ENCODE peak calls at places on chromosome 21, in four cellular contexts. P is K562, W is GM12891, Y is HepG2. A is an unnamed sample.

GRCh38 chr21:19853709-19854575 is 1144.3 kb upstream of the NCAM2 start:
- DNase-seq in Y (no peak), W (no peak), P (peak), A (no peak)

GRCh38 chr21:41367598-41368360 is 6.0 kb downstream of the MX2 start:
- DNase-seq in P (no peak), Y (no peak), W (peak), A (peak)

GRCh38 chr21:42056996-42057689 is 14.0 kb upstream of the UMODL1 start:
- DNase-seq in P (no peak), Y (no peak), W (no peak), A (no peak)

GRCh38 chr21:17900990-17901385 is 81.8 kb upstream of the C21orf91 start:
- DNase-seq in Y (no peak), W (no peak), P (no peak), A (no peak)

GRCh38 chr21:15486460-15487241 is 243.1 kb upstream of the USP25 start:
- DNase-seq in P (no peak), Y (peak), W (no peak), A (no peak)

GRCh38 chr21:38869946-38870345 is 64.2 kb downstream of the ETS2 start:
- DNase-seq in Y (peak), P (no peak), W (no peak), A (no peak)

GRCh38 chr21:35002879-35003722 is 46.0 kb downstream of the RUNX1 start:
- DNase-seq in Y (no peak), P (no peak), W (no peak), A (no peak)

GRCh38 chr21:16588433-16588860 is 858.7 kb downstream of the USP25 start:
- DNase-seq in W (no peak), Y (no peak), P (no peak), A (no peak)

GRCh38 chr21:41947596-41948403 is 6.0 kb downstream of the C2CD2 start:
- DNase-seq in Y (no peak), P (no peak), W (no peak), A (no peak)

GRCh38 chr21:10273196-10273595 is 248.2 kb upstream of the TPTE start:
- DNase-seq in W (no peak), P (no peak), Y (no peak), A (no peak)

GRCh38 chr21:14284439-14284838 is 68.5 kb downstream of the RBM11 start:
- DNase-seq in W (no peak), P (no peak), Y (no peak), A (no peak)

GRCh38 chr21:15549671-15550070 is 180.1 kb upstream of the USP25 start:
- DNase-seq in W (no peak), P (no peak), Y (peak), A (no peak)

GRCh38 chr21:34939673-34940321 is 109.3 kb downstream of the RUNX1 start:
- DNase-seq in W (no peak), P (no peak), Y (no peak), A (no peak)

GRCh38 chr21:17466166-17466565 is 46.7 kb upstream of the CXADR start:
- DNase-seq in Y (peak), W (no peak), P (no peak), A (no peak)

GRCh38 chr21:25506887-25507286 is 100.4 kb downstream of the MRPL39 start:
- DNase-seq in W (no peak), P (no peak), Y (no peak), A (no peak)

GRCh38 chr21:26499475-26499874 is 73.6 kb downstream of the CYYR1 start:
- DNase-seq in Y (no peak), P (no peak), W (no peak), A (no peak)

GRCh38 chr21:31326478-31327247 is 17.4 kb downstream of the TIAM1 start:
- DNase-seq in P (no peak), W (peak), Y (no peak), A (peak)

GRCh38 chr21:26389971-26390641 is 183.0 kb downstream of the CYYR1 start:
- DNase-seq in P (no peak), Y (no peak), W (no peak), A (no peak)

GRCh38 chr21:42340187-42340586 is 10.6 kb downstream of the TFF2 start:
- DNase-seq in W (no peak), P (no peak), Y (no peak), A (no peak)

GRCh38 chr21:42532466-42533181 is 19.0 kb downstream of the SLC37A1 start:
- DNase-seq in Y (no peak), P (no peak), W (no peak), A (peak)

DNA sequence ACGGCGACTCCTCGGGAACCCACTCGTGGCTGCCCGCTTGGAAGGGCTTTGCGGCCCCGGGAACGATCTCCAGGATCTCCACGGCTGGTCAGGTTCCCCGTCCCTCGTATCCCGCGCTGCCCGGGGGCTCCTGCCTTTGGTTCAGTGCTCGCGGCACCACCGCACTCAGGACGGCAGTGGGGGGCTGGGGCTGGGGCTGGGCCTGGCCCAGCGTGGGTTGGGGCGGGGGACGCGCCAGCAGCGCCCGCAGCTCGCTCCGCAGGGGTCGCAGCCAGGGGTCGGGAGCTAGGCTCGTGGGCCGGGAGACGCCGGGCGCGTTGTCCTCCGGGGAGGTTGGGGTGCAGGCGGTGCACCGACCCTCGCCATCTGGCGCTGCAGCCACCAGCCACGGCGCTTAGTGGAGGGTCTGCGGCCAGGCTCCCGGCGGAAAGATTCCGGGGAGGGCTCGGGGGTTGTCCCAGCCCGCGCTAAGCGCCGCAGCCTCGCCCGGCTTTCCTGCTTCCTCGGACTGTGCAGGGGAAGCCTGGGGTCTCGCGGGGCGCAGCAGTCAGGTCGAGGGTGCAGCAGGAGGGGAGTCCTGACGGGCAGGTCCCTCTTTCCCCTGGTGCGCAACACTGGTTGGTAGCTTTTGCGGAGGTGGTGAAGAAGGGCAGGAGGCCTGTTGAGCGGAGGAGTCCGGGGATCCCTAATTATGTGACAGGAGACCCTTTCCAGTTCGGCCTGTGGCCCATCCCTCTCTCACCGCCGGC is 9.0 kb downstream of the SIM2 start:
- DNase-seq in W (no peak), Y (no peak), P (no peak), A (no peak)
- TF ChIP-seq TAF1 in W (no peak), Y (no peak), P (no peak), A (no peak)

GRCh38 chr21:45938453-45938755 is 43.2 kb upstream of the COL6A1 start:
- DNase-seq in W (no peak), P (no peak), Y (no peak), A (no peak)

GRCh38 chr21:45937721-45938452 is 43.7 kb upstream of the COL6A1 start:
- DNase-seq in Y (no peak), W (no peak), P (no peak), A (no peak)

GRCh38 chr21:45940091-45940490 is 41.5 kb upstream of the COL6A1 start:
- DNase-seq in W (no peak), P (no peak), Y (no peak), A (no peak)

GRCh38 chr21:45939521-45940045 is 42.0 kb upstream of the COL6A1 start:
- DNase-seq in P (no peak), W (no peak), Y (no peak), A (no peak)

GRCh38 chr21:45938811-45939520 is 42.6 kb upstream of the COL6A1 start:
- DNase-seq in Y (no peak), P (no peak), W (no peak), A (no peak)
- TF ChIP-seq POLR2AphosphoS5 in Y (no peak), P (no peak), W (no peak), A (no peak)

GRCh38 chr21:28253971-28254370 is 738.7 kb downstream of the LTN1 start:
- DNase-seq in W (no peak), P (no peak), Y (no peak), A (no peak)

GRCh38 chr21:28253378-28253777 is 739.3 kb downstream of the LTN1 start:
- DNase-seq in W (no peak), P (no peak), Y (no peak), A (no peak)

GRCh38 chr21:28252923-28253322 is 739.8 kb downstream of the LTN1 start:
- DNase-seq in P (no peak), W (no peak), Y (no peak), A (no peak)

GRCh38 chr21:28257276-28257675 is 735.4 kb downstream of the LTN1 start:
- DNase-seq in W (no peak), Y (peak), P (no peak), A (no peak)

DNA sequence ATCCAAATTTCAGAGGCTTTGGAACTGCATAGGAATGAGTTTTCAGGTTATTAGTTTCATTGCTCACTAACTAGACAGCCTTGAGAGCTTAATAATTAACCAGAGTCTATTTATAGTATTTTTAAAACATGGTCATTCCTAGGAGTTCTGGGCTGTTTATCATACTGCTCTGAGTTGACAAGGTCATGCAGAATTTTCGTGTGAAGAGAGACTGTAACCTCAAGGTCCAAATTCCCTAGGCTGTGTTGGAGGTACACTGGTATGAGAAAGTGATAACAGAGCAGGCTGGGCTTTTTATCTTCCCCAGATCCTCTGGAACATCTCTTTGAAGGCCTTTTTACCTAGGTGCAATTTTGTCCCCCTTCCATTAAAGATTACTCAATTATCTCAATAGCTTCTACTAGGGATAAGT is 736.3 kb downstream of the LTN1 start:
- DNase-seq in W (no peak), Y (peak), P (no peak), A (no peak)
- TF ChIP-seq POLR2A in W (no peak), Y (no peak), P (no peak), A (no peak)

DNA sequence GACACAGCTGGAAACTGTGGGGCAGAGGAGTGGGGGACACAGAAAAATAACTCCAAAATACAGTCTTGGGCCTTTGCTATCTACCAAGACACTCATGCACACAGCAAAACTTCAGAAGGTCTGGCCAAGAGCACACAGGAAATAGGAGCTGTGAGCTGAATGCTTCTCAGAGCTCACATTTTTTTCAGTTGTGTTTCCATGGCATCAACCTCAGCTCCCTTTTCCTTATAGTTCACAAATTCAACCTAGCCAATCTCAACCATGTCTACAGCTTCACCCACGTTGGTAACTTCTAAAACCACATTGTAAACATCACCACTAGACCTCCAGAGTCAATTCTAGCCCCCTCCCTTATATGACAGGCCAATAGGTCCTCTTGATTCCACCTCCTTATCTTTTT is 19.6 kb upstream of the SYNJ1 start:
- DNase-seq in W (no peak), Y (no peak), P (no peak), A (no peak)
- TF ChIP-seq TAF1 in W (no peak), Y (no peak), P (no peak), A (no peak)

DNA sequence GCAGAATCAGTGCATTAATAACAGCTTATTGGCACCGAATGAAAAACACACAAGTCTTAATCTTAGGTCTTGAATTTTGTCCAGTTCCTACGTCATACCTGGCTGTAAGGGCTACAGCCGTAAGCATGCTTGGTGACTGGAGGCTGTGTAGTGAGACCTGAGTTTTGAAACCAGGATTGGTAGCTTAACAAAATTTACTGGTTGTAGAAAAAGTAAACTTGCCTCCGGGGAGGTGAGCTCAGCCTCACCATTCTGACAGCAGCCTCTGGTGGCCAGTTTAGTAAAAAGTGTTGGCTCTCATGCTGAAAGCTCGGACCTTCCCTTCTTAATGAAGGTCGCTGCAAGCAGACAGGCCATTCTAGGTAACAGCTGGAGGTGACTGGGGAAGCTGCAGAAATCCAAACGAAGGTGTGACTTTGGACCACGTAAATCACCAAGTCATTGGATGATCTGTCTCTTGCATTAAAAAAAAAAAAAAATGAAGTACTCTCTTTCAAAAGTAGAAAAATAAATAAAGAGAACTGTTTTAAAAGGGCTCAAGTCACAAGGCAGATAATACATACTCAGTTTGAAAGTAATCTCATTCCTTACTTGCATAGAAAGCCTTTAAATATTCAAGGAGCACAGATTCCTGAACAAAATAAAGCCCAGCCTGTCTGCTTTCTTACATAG is 48.8 kb downstream of the HLCS start:
- DNase-seq in W (no peak), P (peak), Y (peak), A (no peak)
- TF ChIP-seq POLR2AphosphoS5 in W (no peak), P (no peak), Y (no peak), A (no peak)

GRCh38 chr21:44300262-44300959 is 558 bp downstream of the PFKL start:
- DNase-seq in P (peak), Y (peak), W (peak), A (peak)
- TF ChIP-seq POLR2A in P (peak), Y (no peak), W (no peak), A (no peak)